ENCODE peak calls at places on chromosomes 2 and 18, in eight cellular contexts. S is mammary epithelial cell; C is fibroblast of pulmonary artery; H is bronchial epithelial cell; G is A549; U is CD8-positive, alpha-beta T cell; E is psoas muscle; B is fibroblast of villous mesenchyme. J is an unnamed sample.

GRCh38 chr2:160379399-160379798 is 114.2 kb downstream of the RBMS1 start:
- DNase-seq in C (peak), B (peak), H (peak), U (no peak), E (no peak), G (peak), S (peak), J (no peak)

GRCh38 chr2:235588750-235589149 is 94.9 kb downstream of the AGAP1 start:
- DNase-seq in E (no peak), B (no peak), U (no peak), G (no peak), C (no peak), S (no peak), H (no peak), J (no peak)

GRCh38 chr2:45220227-45220626 is 211.0 kb upstream of the SIX2 start:
- DNase-seq in U (no peak), G (no peak), S (no peak), C (no peak), H (no peak), B (no peak), E (peak), J (peak)

GRCh38 chr2:189421644-189422043 is 19.6 kb upstream of the WDR75 start:
- DNase-seq in S (peak), G (peak), U (no peak), H (peak), E (no peak), B (peak), C (peak), J (peak)

GRCh38 chr2:164717000-164717597 is 95.8 kb upstream of the GRB14 start:
- DNase-seq in C (peak), S (no peak), U (no peak), E (no peak), B (peak), H (peak), G (peak), J (peak)

GRCh38 chr2:192194866-192195547 is at the start of gene TMEFF2:
- DNase-seq in H (no peak), G (peak), E (peak), C (peak), S (peak), B (peak), U (peak), J (peak)

GRCh38 chr2:108909917-108910515 is 79.0 kb downstream of the EDAR start:
- DNase-seq in U (no peak), E (no peak), G (no peak), B (no peak), C (no peak), H (no peak), S (no peak), J (no peak)

GRCh38 chr2:197281421-197281820 is 29.2 kb downstream of the ANKRD44 start:
- DNase-seq in G (no peak), E (no peak), B (no peak), S (no peak), C (no peak), U (no peak), H (no peak), J (no peak)

GRCh38 chr2:44753552-44754285 is 187.8 kb upstream of the SIX3 start:
- DNase-seq in E (no peak), B (peak), U (no peak), G (no peak), H (no peak), C (no peak), S (no peak), J (no peak)

GRCh38 chr2:66463206-66463605 is 28.3 kb downstream of the MEIS1 start:
- DNase-seq in U (no peak), S (no peak), H (no peak), B (peak), G (no peak), C (no peak), E (no peak), J (no peak)

GRCh38 chr18:31720867-31721266 is 36.5 kb upstream of the B4GALT6 start:
- DNase-seq in C (peak), U (no peak), B (no peak), E (no peak), H (peak), S (no peak), G (no peak), J (peak)

GRCh38 chr2:39264733-39265132 is 21.0 kb upstream of the CDKL4 start:
- DNase-seq in U (no peak), G (no peak), H (no peak), B (no peak), C (no peak), E (no peak), S (no peak), J (no peak)

GRCh38 chr18:30971338-30971956 is 71.1 kb downstream of the DSC3 start:
- DNase-seq in G (peak), C (peak), E (no peak), H (peak), U (no peak), B (peak), S (no peak), J (peak)

GRCh38 chr2:178267660-178268059 is 73.3 kb downstream of the OSBPL6 start:
- DNase-seq in H (no peak), B (no peak), U (no peak), S (no peak), G (no peak), E (no peak), C (no peak), J (no peak)

GRCh38 chr2:31413876-31414550 is 529 bp downstream of the XDH start:
- DNase-seq in U (no peak), B (no peak), H (peak), E (no peak), C (no peak), S (no peak), G (peak), J (no peak)

GRCh38 chr2:117407746-117408145 is 406.7 kb upstream of the DDX18 start:
- DNase-seq in U (no peak), H (no peak), E (no peak), B (no peak), S (no peak), C (no peak), G (no peak), J (no peak)

GRCh38 chr18:2111456-2111855 is 459.8 kb downstream of the METTL4 start:
- DNase-seq in U (no peak), B (peak), G (no peak), E (no peak), S (peak), H (peak), C (peak), J (no peak)

GRCh38 chr2:9110893-9111569 is 95.6 kb upstream of the ASAP2 start:
- DNase-seq in B (no peak), S (no peak), G (peak), C (no peak), H (no peak), E (no peak), U (no peak), J (no peak)
- TF ChIP-seq CTCF in B (peak), S (peak), G (no peak), C (peak), H (peak), E (no peak), U (no peak), J (peak)

GRCh38 chr18:76209597-76209996 is 285.4 kb downstream of the ZNF516 start:
- DNase-seq in H (peak), G (no peak), B (no peak), E (no peak), S (peak), C (peak), U (no peak), J (peak)

GRCh38 chr18:76203552-76203951 is 291.5 kb downstream of the ZNF516 start:
- DNase-seq in G (no peak), H (no peak), C (no peak), E (no peak), U (no peak), B (no peak), S (no peak), J (no peak)

GRCh38 chr18:76205906-76206305 is 289.1 kb downstream of the ZNF516 start:
- DNase-seq in C (no peak), H (no peak), U (no peak), E (no peak), G (no peak), B (no peak), S (no peak), J (no peak)

GRCh38 chr18:76212958-76213357 is 282.1 kb downstream of the ZNF516 start:
- DNase-seq in H (no peak), G (no peak), S (no peak), C (no peak), E (no peak), U (no peak), B (no peak), J (no peak)

GRCh38 chr18:76208632-76209308 is 286.3 kb downstream of the ZNF516 start:
- DNase-seq in C (no peak), G (no peak), S (no peak), B (no peak), U (no peak), E (no peak), H (no peak), J (no peak)
- H3K4me3 ChIP-seq in C (peak), G (no peak), S (no peak), B (peak), U (no peak), E (no peak), H (no peak), J (peak)

DNA sequence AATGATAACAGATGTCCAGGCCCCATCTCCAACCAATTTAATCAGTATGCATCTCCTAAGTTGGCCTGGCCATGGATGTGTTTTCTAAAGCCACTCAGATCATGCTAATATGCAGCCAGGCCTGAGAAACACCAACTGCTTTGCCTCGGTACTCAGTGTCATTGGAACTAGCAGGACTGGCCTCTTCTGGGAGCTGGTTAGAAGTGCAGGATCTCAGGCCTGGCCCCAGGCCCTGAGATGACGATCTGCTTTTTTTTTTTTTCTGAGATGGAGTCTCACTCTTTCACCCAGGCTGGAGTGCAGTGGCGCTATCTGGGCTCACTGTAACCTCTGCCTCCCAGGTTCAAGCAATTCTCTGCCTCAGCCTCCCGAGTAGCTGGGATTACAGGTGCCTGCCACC is 69.1 kb downstream of the IRS1 start:
- DNase-seq in U (no peak), B (peak), E (peak), S (no peak), C (peak), G (peak), H (no peak), J (peak)
- TF ChIP-seq CTCF in U (no peak), B (peak), E (peak), S (no peak), C (peak), G (no peak), H (no peak), J (no peak)

GRCh38 chr2:218886461-218886947 is 5.9 kb downstream of the WNT10A start:
- DNase-seq in C (no peak), S (no peak), U (no peak), G (no peak), E (no peak), H (no peak), B (no peak), J (no peak)
- H3K4me3 ChIP-seq in C (no peak), S (no peak), U (no peak), G (no peak), E (no peak), H (no peak), B (no peak), J (no peak)

GRCh38 chr2:127275356-127275755 is 18.6 kb downstream of the ERCC3 start:
- DNase-seq in E (no peak), G (no peak), S (no peak), B (no peak), H (no peak), U (no peak), C (no peak), J (no peak)

GRCh38 chr2:127275789-127276188 is 18.2 kb downstream of the ERCC3 start:
- DNase-seq in C (no peak), S (no peak), G (no peak), H (no peak), E (no peak), B (no peak), U (no peak), J (no peak)

DNA sequence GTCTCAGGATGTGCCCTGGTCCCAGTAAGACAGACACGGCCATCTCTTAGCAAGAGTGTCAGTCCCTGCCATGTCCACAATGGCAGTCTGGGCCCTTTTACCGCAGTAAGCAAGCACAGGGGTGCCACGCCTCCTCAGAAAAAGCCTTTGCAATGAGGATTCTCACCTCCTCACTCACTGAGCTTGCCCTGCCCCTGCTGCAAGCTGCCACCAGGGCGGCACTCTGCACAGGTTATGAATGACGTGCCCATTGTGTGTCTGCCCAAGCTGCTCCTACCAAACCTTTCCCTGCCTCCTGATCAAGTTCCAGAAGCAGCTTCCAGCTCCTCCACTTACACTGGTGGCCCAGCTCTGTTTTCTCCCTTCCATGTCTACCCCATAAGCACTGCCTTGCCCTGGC is 23.3 kb downstream of the ERCC3 start:
- DNase-seq in G (peak), S (no peak), H (no peak), C (no peak), U (no peak), B (no peak), E (no peak), J (no peak)
- TF ChIP-seq CTCF in G (no peak), S (peak), H (peak), C (no peak), U (no peak), B (no peak), E (no peak), J (no peak)

DNA sequence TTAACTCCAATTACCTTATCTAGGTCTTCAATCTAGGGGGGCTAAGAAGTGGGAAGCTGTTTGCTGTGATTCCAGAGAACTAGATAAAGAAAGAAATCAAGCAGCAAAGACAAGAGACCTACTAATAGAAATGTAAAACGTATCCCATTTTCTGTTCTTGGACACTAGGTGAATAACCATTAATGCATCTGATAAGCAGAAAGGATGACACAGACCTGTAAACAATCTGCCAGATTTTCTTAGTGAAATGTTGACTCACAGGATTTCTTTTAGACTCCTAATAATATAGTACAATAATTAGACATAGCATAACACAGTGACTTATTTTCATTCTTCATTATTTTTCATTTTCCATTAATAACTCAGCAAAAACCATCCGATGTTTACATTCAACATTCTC is 1.3 kb downstream of the WDR35 start:
- DNase-seq in E (no peak), U (no peak), S (no peak), B (no peak), C (no peak), G (no peak), H (peak), J (no peak)
- H3K4me3 ChIP-seq in E (peak), U (no peak), S (peak), B (peak), C (peak), G (peak), H (no peak), J (peak)